ENCODE peak calls at places on chromosomes 4 and X, in six cellular contexts. S is GM23248, N is NCI-H1092, E is glutamatergic neuron, B is amygdala, Q is IMR-90. C is an unnamed sample.

GRCh38 chr4:109302366-109303140 is at the start of gene COL25A1:
- DNase-seq in B (peak), E (peak), S (peak), N (no peak), Q (peak), C (peak)

GRCh38 chr4:177569443-177569842 is 127.2 kb upstream of the AGA start:
- DNase-seq in B (no peak), N (no peak), S (peak), E (no peak), Q (peak), C (no peak)

GRCh38 chr4:135204311-135204710 is 1002.7 kb upstream of the PABPC4L start:
- DNase-seq in N (no peak), E (no peak), Q (no peak), B (no peak), S (no peak), C (no peak)

GRCh38 chr4:4672397-4672796 is 130.5 kb upstream of the STX18 start:
- DNase-seq in N (no peak), B (no peak), S (no peak), E (no peak), Q (no peak), C (no peak)

GRCh38 chr4:73844352-73844751 is 7.9 kb downstream of the CXCL6 start:
- DNase-seq in S (peak), E (no peak), N (no peak), B (no peak), Q (peak), C (no peak)

GRCh38 chr4:126604273-126604867 is 1028.4 kb upstream of the INTU start:
- DNase-seq in E (peak), Q (peak), N (peak), B (no peak), S (peak), C (no peak)

GRCh38 chr4:48016141-48017107 is at the start of the genes CNGA1 and NIPAL1:
- DNase-seq in Q (peak), B (peak), E (peak), S (peak), N (peak), C (peak)

GRCh38 chr4:42391981-42392380 is 5.3 kb upstream of the SHISA3 start:
- DNase-seq in E (no peak), S (no peak), N (no peak), B (no peak), Q (no peak), C (no peak)

GRCh38 chr4:169121920-169122319 is 111.9 kb upstream of the CBR4 start:
- DNase-seq in S (no peak), N (no peak), B (no peak), E (peak), Q (no peak), C (no peak)

GRCh38 chr4:26213317-26213716 is 107.5 kb upstream of the RBPJ start:
- DNase-seq in N (no peak), E (no peak), B (no peak), Q (no peak), S (no peak), C (no peak)

GRCh38 chr4:28621541-28621940 is 1760.9 kb downstream of the STIM2 start:
- DNase-seq in B (no peak), E (no peak), S (peak), N (no peak), Q (peak), C (no peak)

GRCh38 chr4:163332526-163333405 is at the start of gene NPY1R:
- DNase-seq in Q (peak), S (peak), B (peak), N (peak), E (peak), C (peak)

GRCh38 chr4:118586357-118586790 is 98.8 kb upstream of the METTL14 start:
- DNase-seq in Q (no peak), S (peak), B (no peak), N (no peak), E (peak), C (no peak)

GRCh38 chr4:38310446-38311043 is 350.3 kb downstream of the PTTG2 start:
- DNase-seq in B (no peak), E (no peak), S (peak), N (no peak), Q (no peak), C (no peak)

GRCh38 chrX:95346854-95347253 is 1337.8 kb upstream of the DIAPH2 start:
- DNase-seq in E (no peak), S (peak), B (no peak), Q (peak), N (no peak), C (no peak)

GRCh38 chr4:55906323-55906722 is 42.4 kb upstream of the CEP135 start:
- DNase-seq in N (no peak), S (no peak), Q (no peak), B (no peak), E (no peak), C (no peak)

GRCh38 chrX:44974462-44974861 is 101.5 kb downstream of the KDM6A start:
- DNase-seq in B (no peak), S (peak), Q (peak), N (no peak), E (no peak), C (no peak)

GRCh38 chrX:69028006-69028760 is 137.1 kb downstream of the PJA1 start:
- DNase-seq in S (no peak), B (no peak), Q (no peak), E (no peak), N (no peak), C (no peak)

GRCh38 chr4:10239982-10240654 is 123.5 kb upstream of the WDR1 start:
- DNase-seq in B (no peak), S (no peak), Q (no peak), E (no peak), N (no peak), C (no peak)

GRCh38 chrX:47047989-47048388 is 30.3 kb upstream of the RGN start:
- DNase-seq in Q (peak), N (no peak), S (no peak), B (no peak), E (no peak), C (no peak)

GRCh38 chr4:71212216-71212615 is 126.6 kb upstream of the SLC4A4 start:
- DNase-seq in N (no peak), Q (no peak), E (no peak), S (peak), B (no peak), C (no peak)

GRCh38 chr4:45855857-45856256 is 268.0 kb downstream of the GABRG1 start:
- DNase-seq in E (no peak), Q (no peak), N (no peak), B (no peak), S (no peak), C (no peak)

GRCh38 chrX:57137481-57137880 is 284 bp upstream of the SPIN2A start:
- DNase-seq in N (peak), B (no peak), S (peak), E (no peak), Q (no peak), C (no peak)

GRCh38 chr4:155819066-155819465 is 47.0 kb downstream of the ASIC5 start:
- DNase-seq in B (no peak), S (no peak), N (no peak), E (no peak), Q (no peak), C (no peak)

GRCh38 chr4:112321768-112322684 is 24.9 kb downstream of the ALPK1 start:
- DNase-seq in N (no peak), Q (peak), E (peak), S (peak), B (peak), C (peak)

GRCh38 chr4:1783011-1783410 is 10.1 kb upstream of the FGFR3 start:
- DNase-seq in N (no peak), B (no peak), S (no peak), E (no peak), Q (no peak), C (no peak)

GRCh38 chr4:23962462-23962861 is 72.6 kb upstream of the PPARGC1A start:
- DNase-seq in B (no peak), Q (no peak), S (no peak), N (no peak), E (no peak), C (no peak)

GRCh38 chrX:147602297-147602696 is 309.4 kb upstream of the FMR1 start:
- DNase-seq in E (no peak), B (no peak), N (no peak), S (peak), Q (no peak), C (no peak)

GRCh38 chrX:101260435-101260834 is 30.7 kb downstream of the TAF7L start:
- DNase-seq in N (no peak), Q (no peak), S (peak), E (no peak), B (no peak), C (no peak)

GRCh38 chr4:89657931-89658700 is 178.8 kb downstream of the SNCA start:
- DNase-seq in S (peak), B (no peak), E (no peak), N (no peak), Q (peak), C (no peak)

GRCh38 chr4:144300616-144301015 is 160.1 kb upstream of the GYPA start:
- DNase-seq in B (no peak), N (no peak), S (no peak), Q (no peak), E (no peak), C (no peak)

GRCh38 chr4:11732155-11732554 is 303.5 kb upstream of the HS3ST1 start:
- DNase-seq in E (no peak), Q (no peak), N (no peak), S (no peak), B (no peak), C (no peak)

GRCh38 chr4:99710681-99711345 is 53.2 kb upstream of the C4orf54 start:
- DNase-seq in B (no peak), S (peak), Q (peak), E (no peak), N (no peak), C (no peak)

GRCh38 chr4:157076578-157076947 is 613 bp downstream of the GLRB start:
- DNase-seq in Q (no peak), B (no peak), N (peak), S (no peak), E (peak), C (no peak)